ENCODE peak calls at places on chromosomes 3 and 15, in six cellular contexts. P is heart left ventricle, L is GM12878, O is HCT116, U is uterus, H is sigmoid colon. X is an unnamed sample. For H3K36me3, the result is how much of the 10 kb centered on the place peaks cover.

GRCh38 chr3:158127250-158128219 is 17.6 kb downstream of the RSRC1 start:
- DNase-seq in L (no peak), O (no peak), P (no peak), U (no peak), H (no peak), X (no peak)

GRCh38 chr3:100810671-100811070 is 101.4 kb downstream of the TFG start:
- DNase-seq in O (no peak), H (no peak), P (no peak), L (no peak), U (no peak), X (no peak)

GRCh38 chr15:76108021-76108723 is 48.4 kb downstream of the TMEM266 start:
- DNase-seq in H (no peak), O (no peak), L (no peak), P (peak), U (no peak), X (no peak)

GRCh38 chr3:106198828-106199194 is 330.0 kb upstream of the CBLB start:
- DNase-seq in L (no peak), U (no peak), H (no peak), O (no peak), P (no peak), X (no peak)

GRCh38 chr3:132660056-132660744 is at the start of gene UBA5:
- DNase-seq in L (peak), H (peak), P (peak), O (peak), U (peak), X (peak)

GRCh38 chr15:49044761-49045571 is 1.3 kb downstream of the SECISBP2L start:
- DNase-seq in U (no peak), H (no peak), P (no peak), O (no peak), L (no peak), X (no peak)

GRCh38 chr3:158562674-158563073 is 8.3 kb upstream of the MLF1 start:
- DNase-seq in H (no peak), O (no peak), P (no peak), U (no peak), L (no peak), X (no peak)

GRCh38 chr3:142808103-142808917 is 80.6 kb downstream of the PCOLCE2 start:
- DNase-seq in U (no peak), P (no peak), H (no peak), L (no peak), O (peak), X (no peak)

GRCh38 chr3:128402319-128402718 is 64.4 kb downstream of the DNAJB8 start:
- DNase-seq in U (no peak), L (no peak), H (no peak), O (no peak), P (no peak), X (no peak)

GRCh38 chr3:129656659-129657247 is 50.3 kb upstream of the PLXND1 start:
- DNase-seq in L (no peak), U (no peak), P (no peak), O (peak), H (no peak), X (no peak)

GRCh38 chr3:42443819-42444436 is 33.5 kb upstream of the LYZL4 start:
- DNase-seq in U (peak), P (peak), O (peak), H (peak), L (peak), X (peak)

GRCh38 chr3:86938706-86939105 is 52.2 kb downstream of the VGLL3 start:
- DNase-seq in U (no peak), P (no peak), H (no peak), O (no peak), L (no peak), X (no peak)

GRCh38 chr3:131047582-131047981 is 20.9 kb downstream of the NEK11 start:
- DNase-seq in O (no peak), L (no peak), U (no peak), P (no peak), H (no peak), X (no peak)

GRCh38 chr3:143171141-143171651 is 51.6 kb downstream of the CHST2 start:
- DNase-seq in U (no peak), O (no peak), L (peak), H (no peak), P (no peak), X (no peak)

GRCh38 chr3:25843332-25843731 is 53.4 kb downstream of the OXSM start:
- DNase-seq in U (no peak), P (no peak), H (no peak), L (no peak), O (no peak), X (no peak)

GRCh38 chr3:106140471-106140870 is 271.7 kb upstream of the CBLB start:
- DNase-seq in U (no peak), P (no peak), O (no peak), L (no peak), H (no peak), X (no peak)

GRCh38 chr3:117059990-117060338 is 350.4 kb downstream of the TUSC7 start:
- DNase-seq in H (no peak), O (no peak), L (no peak), U (no peak), P (no peak), X (no peak)

GRCh38 chr15:29674661-29675533 is 147.4 kb downstream of the TJP1 start:
- DNase-seq in L (no peak), U (peak), H (no peak), O (no peak), P (peak), X (peak)

GRCh38 chr3:186516645-186517044 is 27.5 kb downstream of the CRYGS start:
- DNase-seq in U (no peak), H (no peak), P (no peak), L (no peak), O (no peak), X (no peak)

GRCh38 chr3:25428950-25429349 is 887 bp downstream of the RARB start:
- DNase-seq in O (no peak), H (no peak), L (no peak), U (no peak), P (no peak), X (no peak)

GRCh38 chr3:126524429-126524988 is 554 bp downstream of the CHST13 start:
- DNase-seq in O (no peak), U (no peak), H (peak), L (no peak), P (no peak), X (no peak)
- TF ChIP-seq POLR2A in O (no peak), U (no peak), H (no peak), L (no peak), P (no peak), X (no peak)

GRCh38 chr15:50655555-50655954 is 31.0 kb downstream of the TRPM7 start:
- DNase-seq in H (no peak), U (no peak), O (no peak), P (no peak), L (no peak), X (no peak)
- H3K36me3 ChIP-seq in H (under half), U (under half), O (under half), P (half or more), L (under half), X (under half)

DNA sequence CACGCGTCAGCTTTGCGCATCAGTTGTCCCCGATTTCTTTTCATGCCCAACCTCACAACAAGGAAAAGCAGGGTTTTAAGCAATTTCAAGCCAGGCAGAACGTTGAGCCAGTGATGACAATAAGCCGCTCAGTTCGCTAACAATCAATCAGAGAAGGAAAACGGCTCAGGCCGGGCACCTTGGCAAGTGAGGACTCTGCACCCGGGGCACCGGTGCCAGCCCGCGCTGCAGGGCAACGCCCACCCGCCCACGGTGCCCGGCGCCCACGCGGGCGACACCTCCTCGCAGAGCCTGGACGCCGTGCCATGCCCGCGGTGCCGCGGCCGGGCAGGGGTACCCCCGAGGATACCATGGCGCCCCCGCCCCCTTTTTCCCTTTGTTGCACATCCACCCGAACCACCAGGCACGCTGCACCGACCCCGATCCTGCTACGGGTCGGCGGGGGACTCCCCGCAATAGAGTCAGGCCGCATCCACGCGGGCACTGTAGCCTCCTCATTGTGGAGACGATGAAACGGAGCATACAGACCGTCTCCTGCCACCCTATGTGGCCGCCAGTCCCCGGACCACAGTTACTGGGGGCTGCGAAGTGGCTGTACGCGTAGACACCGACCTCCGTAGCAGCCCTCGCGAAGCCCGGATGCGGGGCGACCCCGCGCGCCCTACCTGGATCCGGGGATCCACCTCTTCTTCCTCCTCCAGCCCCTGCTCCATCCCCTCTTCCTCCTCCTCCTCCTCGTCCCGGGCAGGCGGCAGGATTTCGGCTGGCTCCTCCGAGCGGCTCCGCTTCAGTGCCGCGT is 581 bp downstream of the SH3BP5 start:
- DNase-seq in H (peak), L (no peak), U (peak), P (peak), O (no peak), X (peak)
- TF ChIP-seq POLR2A in H (no peak), L (no peak), U (no peak), P (no peak), O (no peak), X (peak)

DNA sequence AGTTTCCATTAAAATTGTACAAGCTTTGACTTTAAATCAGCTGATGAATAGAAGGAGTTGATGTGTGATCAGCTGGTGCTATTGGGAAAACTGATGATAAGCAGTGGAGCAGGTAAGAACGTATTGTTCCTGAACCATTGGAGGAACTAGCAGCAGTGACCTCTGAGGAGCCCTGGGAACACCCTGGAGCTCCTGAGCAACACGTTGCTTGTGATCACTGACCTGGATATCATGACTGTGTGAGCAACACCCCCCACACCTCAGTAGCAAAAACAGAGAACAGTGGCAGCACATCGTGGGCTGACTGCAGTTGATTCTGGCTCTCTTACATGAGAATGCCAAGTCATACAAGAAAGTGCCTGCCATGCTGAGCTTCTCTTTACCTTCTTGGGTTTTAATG is 72.9 kb downstream of the BLM start:
- DNase-seq in P (no peak), U (no peak), O (no peak), L (no peak), H (no peak), X (no peak)
- H3K36me3 ChIP-seq in P (under half), U (under half), O (under half), L (under half), H (under half), X (under half)

DNA sequence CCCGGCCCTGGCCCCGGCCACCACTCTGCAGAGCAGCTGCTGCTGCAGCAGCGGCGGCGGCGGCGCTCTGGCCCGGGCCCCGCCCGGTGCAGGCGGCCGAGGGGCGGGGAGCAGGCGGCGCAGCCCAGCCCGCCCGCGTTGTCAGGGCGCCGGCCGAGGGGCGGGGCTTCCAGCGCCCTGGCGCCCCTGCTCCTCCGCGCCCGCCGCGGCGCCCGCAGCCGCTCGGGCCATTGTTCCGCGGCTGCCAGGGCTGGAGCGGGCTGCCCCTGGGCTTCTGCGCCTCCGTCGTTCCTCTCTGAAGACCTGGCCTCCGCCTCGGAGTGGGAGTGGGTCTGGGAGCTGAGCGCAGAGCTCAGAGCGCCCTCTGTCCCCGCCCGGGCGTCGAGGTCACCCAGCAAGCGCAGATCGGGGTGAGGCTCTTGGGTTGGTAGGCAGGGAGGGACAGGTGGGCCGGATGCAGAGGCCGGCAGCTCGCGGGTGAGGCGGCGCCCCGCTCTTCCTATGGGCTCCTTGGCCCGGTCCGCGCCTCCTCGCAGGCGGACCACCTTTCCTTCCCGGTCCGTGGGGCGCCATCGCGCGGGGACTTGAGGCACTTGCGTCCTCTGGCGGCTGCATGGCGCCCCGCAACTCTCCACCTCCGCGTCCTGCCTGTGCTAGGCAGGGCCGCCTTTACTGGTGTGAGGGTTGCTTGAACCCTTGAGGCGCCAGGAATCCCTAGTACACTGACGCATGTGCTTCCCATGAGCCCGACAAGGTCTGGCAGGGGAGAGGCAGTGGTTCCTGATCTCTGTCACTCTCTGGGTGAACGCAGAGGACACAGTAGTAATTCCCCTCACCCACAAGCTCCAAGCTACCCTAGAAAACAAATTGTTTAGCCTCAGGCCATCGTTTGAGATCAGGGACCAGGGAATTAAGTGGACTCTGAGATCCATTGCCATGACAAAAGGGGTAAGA is at the start of gene LPCAT4:
- DNase-seq in O (peak), L (peak), U (peak), P (peak), H (peak), X (peak)
- TF ChIP-seq POLR2A in O (peak), L (peak), U (peak), P (no peak), H (peak), X (peak)

DNA sequence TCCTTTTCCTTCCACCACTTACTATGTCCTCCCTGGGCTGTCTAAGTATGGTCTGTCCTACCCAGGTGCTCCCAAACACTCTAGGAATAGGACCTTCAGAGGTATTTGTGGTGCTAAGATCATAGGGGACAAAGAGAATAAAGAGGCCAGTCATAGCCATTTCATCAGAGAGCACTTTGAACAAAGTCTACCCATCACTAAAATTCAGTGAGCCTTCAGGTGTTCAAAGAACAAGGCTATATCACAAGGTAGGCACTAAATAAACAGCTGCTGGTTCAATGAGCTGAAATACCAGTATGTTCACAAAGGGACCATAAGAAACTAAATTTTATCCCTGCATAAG is 38.8 kb downstream of the NBEAL2 start:
- DNase-seq in U (no peak), H (no peak), O (no peak), L (no peak), P (no peak), X (no peak)
- H3K36me3 ChIP-seq in U (under half), H (under half), O (under half), L (under half), P (half or more), X (under half)

GRCh38 chr3:197787412-197787811 is 3.6 kb upstream of the LRCH3 start:
- DNase-seq in H (no peak), P (no peak), L (no peak), U (no peak), O (no peak), X (no peak)

GRCh38 chr3:197784019-197784585 is 7.0 kb upstream of the LRCH3 start:
- DNase-seq in U (no peak), L (no peak), H (no peak), P (no peak), O (no peak), X (no peak)

DNA sequence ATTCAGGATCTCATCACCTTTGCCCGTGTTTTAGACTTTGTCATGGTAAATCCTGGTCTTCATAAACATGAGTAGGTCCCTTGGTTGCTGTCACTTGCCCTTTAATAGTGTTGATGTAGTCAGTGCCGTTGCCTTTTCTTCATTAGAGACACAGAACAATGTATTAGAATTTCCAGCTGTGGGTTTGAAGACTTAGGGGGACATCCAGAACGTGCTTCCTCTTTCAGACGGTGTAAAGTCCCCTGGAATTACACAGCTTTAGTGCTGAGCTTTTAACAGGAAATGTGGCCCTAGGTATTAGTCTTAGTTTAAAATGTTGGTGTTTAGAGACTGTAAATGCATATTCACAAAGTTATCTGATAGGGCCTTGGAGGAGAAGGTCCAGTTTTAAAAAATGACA is 8.8 kb upstream of the LRCH3 start:
- DNase-seq in H (no peak), P (no peak), U (no peak), O (no peak), L (peak), X (no peak)
- TF ChIP-seq POLR2A in H (no peak), P (no peak), U (no peak), O (no peak), L (no peak), X (no peak)

DNA sequence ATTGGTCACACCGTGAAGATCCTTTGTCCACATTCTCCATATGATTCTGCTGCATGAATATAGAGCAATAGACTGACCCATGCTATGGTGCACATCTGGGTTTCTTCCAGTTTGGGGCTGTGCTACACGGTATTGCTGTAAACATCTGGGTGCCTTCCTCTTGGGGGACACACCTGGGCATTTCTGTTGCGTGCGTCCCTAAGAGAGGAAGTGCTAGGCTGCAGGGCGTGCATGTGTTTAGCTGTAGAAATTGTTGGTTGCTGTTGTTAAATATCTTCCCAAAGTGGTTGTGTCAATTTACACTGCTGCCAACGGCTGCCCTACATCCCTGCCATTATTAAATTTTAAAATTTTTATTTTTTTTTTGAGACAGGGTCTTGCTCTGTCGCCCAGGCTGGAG is 52.4 kb downstream of the NUP210 start:
- DNase-seq in P (no peak), H (no peak), O (no peak), L (no peak), U (no peak), X (no peak)
- H3K36me3 ChIP-seq in P (under half), H (under half), O (under half), L (under half), U (under half), X (under half)

X was measured in upper lobe of left lung.